ENCODE peak calls at places on chromosomes 6 and 20, in nine cellular contexts. One of them, this sample, is unnamed.

GRCh38 chr6:2876210-2877056 is 26.7 kb downstream of the SERPINB9 start:
- DNase-seq in OCI-LY7: peak; percentile 58
- DNase-seq in NB4: peak; percentile 36
- DNase-seq in fibroblast of pulmonary artery: peak; percentile 98
- DNase-seq in fibroblast of lung: peak; percentile 90
- DNase-seq in neural progenitor cell: peak; percentile 64
- DNase-seq in dorsolateral prefrontal cortex: no peak
- DNase-seq in mucosa of descending colon: peak; percentile 65
- DNase-seq in uterus: peak; percentile 70
- DNase-seq in this sample: peak; percentile 60

GRCh38 chr6:33954453-33954852 is 150.7 kb upstream of the MLN start:
- DNase-seq in OCI-LY7: no peak
- DNase-seq in NB4: peak; percentile 19
- DNase-seq in fibroblast of pulmonary artery: no peak
- DNase-seq in fibroblast of lung: no peak
- DNase-seq in neural progenitor cell: no peak
- DNase-seq in dorsolateral prefrontal cortex: no peak
- DNase-seq in mucosa of descending colon: no peak
- DNase-seq in uterus: no peak
- DNase-seq in this sample: no peak

GRCh38 chr6:144232434-144233223 is 52.5 kb upstream of the UTRN start:
- DNase-seq in OCI-LY7: no peak
- DNase-seq in NB4: no peak
- DNase-seq in fibroblast of pulmonary artery: no peak
- DNase-seq in fibroblast of lung: no peak
- DNase-seq in neural progenitor cell: no peak
- DNase-seq in dorsolateral prefrontal cortex: no peak
- DNase-seq in mucosa of descending colon: no peak
- DNase-seq in uterus: no peak
- DNase-seq in this sample: no peak

GRCh38 chr6:127484207-127484858 is 25.1 kb upstream of the KIAA0408 start:
- DNase-seq in OCI-LY7: peak; percentile 5
- DNase-seq in NB4: peak; percentile 45
- DNase-seq in fibroblast of pulmonary artery: peak; percentile 51
- DNase-seq in fibroblast of lung: peak; percentile 80
- DNase-seq in neural progenitor cell: no peak
- DNase-seq in dorsolateral prefrontal cortex: no peak
- DNase-seq in mucosa of descending colon: no peak
- DNase-seq in uterus: no peak
- DNase-seq in this sample: peak; percentile 52

GRCh38 chr6:25922301-25922700 is 8.2 kb downstream of the SLC17A2 start:
- DNase-seq in OCI-LY7: no peak
- DNase-seq in NB4: no peak
- DNase-seq in fibroblast of pulmonary artery: peak; percentile 29
- DNase-seq in fibroblast of lung: no peak
- DNase-seq in neural progenitor cell: no peak
- DNase-seq in dorsolateral prefrontal cortex: no peak
- DNase-seq in mucosa of descending colon: no peak
- DNase-seq in uterus: no peak
- DNase-seq in this sample: no peak

GRCh38 chr6:72825265-72825918 is 203.5 kb downstream of the KCNQ5 start:
- DNase-seq in OCI-LY7: no peak
- DNase-seq in NB4: no peak
- DNase-seq in fibroblast of pulmonary artery: peak; percentile 73
- DNase-seq in fibroblast of lung: peak; percentile 71
- DNase-seq in neural progenitor cell: no peak
- DNase-seq in dorsolateral prefrontal cortex: no peak
- DNase-seq in mucosa of descending colon: no peak
- DNase-seq in uterus: no peak
- DNase-seq in this sample: peak; percentile 19

GRCh38 chr6:143271024-143271423 is 179.5 kb downstream of the ADAT2 start:
- DNase-seq in OCI-LY7: no peak
- DNase-seq in NB4: no peak
- DNase-seq in fibroblast of pulmonary artery: peak; percentile 77
- DNase-seq in fibroblast of lung: peak; percentile 85
- DNase-seq in neural progenitor cell: no peak
- DNase-seq in dorsolateral prefrontal cortex: no peak
- DNase-seq in mucosa of descending colon: peak; percentile 18
- DNase-seq in uterus: no peak
- DNase-seq in this sample: no peak

GRCh38 chr6:26032387-26033131 is 54.7 kb upstream of the HFE start:
- DNase-seq in OCI-LY7: peak; percentile 87
- DNase-seq in NB4: peak; percentile 73
- DNase-seq in fibroblast of pulmonary artery: peak; percentile 60
- DNase-seq in fibroblast of lung: peak; percentile 78
- DNase-seq in neural progenitor cell: peak; percentile 57
- DNase-seq in dorsolateral prefrontal cortex: no peak
- DNase-seq in mucosa of descending colon: peak; percentile 55
- DNase-seq in uterus: no peak
- DNase-seq in this sample: peak; percentile 79

GRCh38 chr6:75128881-75129570 is 76.8 kb downstream of the COL12A1 start:
- DNase-seq in OCI-LY7: no peak
- DNase-seq in NB4: no peak
- DNase-seq in fibroblast of pulmonary artery: peak; percentile 22
- DNase-seq in fibroblast of lung: peak; percentile 78
- DNase-seq in neural progenitor cell: no peak
- DNase-seq in dorsolateral prefrontal cortex: no peak
- DNase-seq in mucosa of descending colon: no peak
- DNase-seq in uterus: no peak
- DNase-seq in this sample: no peak

GRCh38 chr20:4113996-4114603 is 98.7 kb upstream of the RNF24 start:
- DNase-seq in OCI-LY7: no peak
- DNase-seq in NB4: peak; percentile 43
- DNase-seq in fibroblast of pulmonary artery: no peak
- DNase-seq in fibroblast of lung: no peak
- DNase-seq in neural progenitor cell: no peak
- DNase-seq in dorsolateral prefrontal cortex: no peak
- DNase-seq in mucosa of descending colon: no peak
- DNase-seq in uterus: no peak
- DNase-seq in this sample: no peak

GRCh38 chr20:21232546-21233280 is 70.4 kb upstream of the XRN2 start:
- DNase-seq in OCI-LY7: no peak
- DNase-seq in NB4: no peak
- DNase-seq in fibroblast of pulmonary artery: no peak
- DNase-seq in fibroblast of lung: no peak
- DNase-seq in neural progenitor cell: peak; percentile 81
- DNase-seq in dorsolateral prefrontal cortex: no peak
- DNase-seq in mucosa of descending colon: no peak
- DNase-seq in uterus: no peak
- DNase-seq in this sample: peak; percentile 34

GRCh38 chr6:167030222-167031072 is 31.2 kb downstream of the CEP43 start:
- DNase-seq in OCI-LY7: no peak
- DNase-seq in NB4: no peak
- DNase-seq in fibroblast of pulmonary artery: no peak
- DNase-seq in fibroblast of lung: no peak
- DNase-seq in neural progenitor cell: no peak
- DNase-seq in dorsolateral prefrontal cortex: no peak
- DNase-seq in mucosa of descending colon: no peak
- DNase-seq in uterus: no peak
- DNase-seq in this sample: no peak

GRCh38 chr20:10731190-10731955 is 57.6 kb upstream of the JAG1 start:
- DNase-seq in OCI-LY7: no peak
- DNase-seq in NB4: no peak
- DNase-seq in fibroblast of pulmonary artery: no peak
- DNase-seq in fibroblast of lung: peak; percentile 86
- DNase-seq in neural progenitor cell: no peak
- DNase-seq in dorsolateral prefrontal cortex: no peak
- DNase-seq in mucosa of descending colon: no peak
- DNase-seq in uterus: no peak
- DNase-seq in this sample: no peak

GRCh38 chr20:53716385-53716784 is 122.7 kb upstream of the ZNF217 start:
- DNase-seq in OCI-LY7: no peak
- DNase-seq in NB4: peak; percentile 50
- DNase-seq in fibroblast of pulmonary artery: no peak
- DNase-seq in fibroblast of lung: no peak
- DNase-seq in neural progenitor cell: no peak
- DNase-seq in dorsolateral prefrontal cortex: no peak
- DNase-seq in mucosa of descending colon: no peak
- DNase-seq in uterus: no peak
- DNase-seq in this sample: no peak

GRCh38 chr6:27208042-27208441 is 39.5 kb upstream of the PRSS16 start:
- DNase-seq in OCI-LY7: no peak
- DNase-seq in NB4: no peak
- DNase-seq in fibroblast of pulmonary artery: no peak
- DNase-seq in fibroblast of lung: no peak
- DNase-seq in neural progenitor cell: no peak
- DNase-seq in dorsolateral prefrontal cortex: no peak
- DNase-seq in mucosa of descending colon: no peak
- DNase-seq in uterus: no peak
- DNase-seq in this sample: no peak

GRCh38 chr20:21505810-21506530 is 7.9 kb downstream of the NKX2-2 start:
- DNase-seq in OCI-LY7: no peak
- DNase-seq in NB4: peak; percentile 35
- DNase-seq in fibroblast of pulmonary artery: peak; percentile 49
- DNase-seq in fibroblast of lung: peak; percentile 39
- DNase-seq in neural progenitor cell: peak; percentile 89
- DNase-seq in dorsolateral prefrontal cortex: no peak
- DNase-seq in mucosa of descending colon: peak; percentile 63
- DNase-seq in uterus: no peak
- DNase-seq in this sample: peak; percentile 65

GRCh38 chr20:54324652-54325285 is 116.9 kb downstream of the PFDN4 start:
- DNase-seq in OCI-LY7: no peak
- DNase-seq in NB4: no peak
- DNase-seq in fibroblast of pulmonary artery: no peak
- DNase-seq in fibroblast of lung: no peak
- DNase-seq in neural progenitor cell: no peak
- DNase-seq in dorsolateral prefrontal cortex: no peak
- DNase-seq in mucosa of descending colon: no peak
- DNase-seq in uterus: no peak
- DNase-seq in this sample: no peak

GRCh38 chr6:73739097-73739496 is 43.1 kb downstream of the CD109 start:
- DNase-seq in OCI-LY7: peak; percentile 64
- DNase-seq in NB4: peak; percentile 71
- DNase-seq in fibroblast of pulmonary artery: peak; percentile 91
- DNase-seq in fibroblast of lung: peak; percentile 57
- DNase-seq in neural progenitor cell: peak; percentile 75
- DNase-seq in dorsolateral prefrontal cortex: no peak
- DNase-seq in mucosa of descending colon: peak; percentile 23
- DNase-seq in uterus: no peak
- DNase-seq in this sample: peak; percentile 79

GRCh38 chr6:37584654-37585522 is 85.2 kb upstream of the CCDC167 start:
- DNase-seq in OCI-LY7: no peak
- DNase-seq in NB4: no peak
- DNase-seq in fibroblast of pulmonary artery: no peak
- DNase-seq in fibroblast of lung: no peak
- DNase-seq in neural progenitor cell: peak; percentile 31
- DNase-seq in dorsolateral prefrontal cortex: no peak
- DNase-seq in mucosa of descending colon: no peak
- DNase-seq in uterus: no peak
- DNase-seq in this sample: no peak

GRCh38 chr6:131900231-131900630 is 50.9 kb downstream of the CCN2 start:
- DNase-seq in OCI-LY7: no peak
- DNase-seq in NB4: no peak
- DNase-seq in fibroblast of pulmonary artery: no peak
- DNase-seq in fibroblast of lung: no peak
- DNase-seq in neural progenitor cell: no peak
- DNase-seq in dorsolateral prefrontal cortex: no peak
- DNase-seq in mucosa of descending colon: no peak
- DNase-seq in uterus: no peak
- DNase-seq in this sample: no peak

GRCh38 chr20:47237715-47238114 is 118.8 kb downstream of the ZMYND8 start:
- DNase-seq in OCI-LY7: no peak
- DNase-seq in NB4: no peak
- DNase-seq in fibroblast of pulmonary artery: peak; percentile 30
- DNase-seq in fibroblast of lung: no peak
- DNase-seq in neural progenitor cell: no peak
- DNase-seq in dorsolateral prefrontal cortex: no peak
- DNase-seq in mucosa of descending colon: no peak
- DNase-seq in uterus: no peak
- DNase-seq in this sample: no peak
- H3K4me3 ChIP-seq in OCI-LY7: no peak overlapping the region
- H3K4me3 ChIP-seq in NB4: no peak overlapping the region
- H3K4me3 ChIP-seq in fibroblast of pulmonary artery: no peak overlapping the region
- H3K4me3 ChIP-seq in fibroblast of lung: no peak overlapping the region
- H3K4me3 ChIP-seq in neural progenitor cell: no peak overlapping the region
- H3K4me3 ChIP-seq in dorsolateral prefrontal cortex: no peak overlapping the region
- H3K4me3 ChIP-seq in mucosa of descending colon: no peak overlapping the region
- H3K4me3 ChIP-seq in uterus: no peak overlapping the region
- H3K4me3 ChIP-seq in this sample: no peak overlapping the region

GRCh38 chr20:34676642-34677373 is at the start of gene PIGU:
- DNase-seq in OCI-LY7: peak; percentile 97
- DNase-seq in NB4: peak; percentile 99
- DNase-seq in fibroblast of pulmonary artery: peak; percentile 95
- DNase-seq in fibroblast of lung: peak; percentile 94
- DNase-seq in neural progenitor cell: peak; percentile 98
- DNase-seq in dorsolateral prefrontal cortex: peak; percentile 94
- DNase-seq in mucosa of descending colon: peak; percentile 96
- DNase-seq in uterus: peak; percentile 91
- DNase-seq in this sample: peak; percentile 99
- TF ChIP-seq CTCF in OCI-LY7: no peak
- TF ChIP-seq CTCF in NB4: no peak
- TF ChIP-seq CTCF in fibroblast of pulmonary artery: no peak
- TF ChIP-seq CTCF in fibroblast of lung: peak; percentile 6
- TF ChIP-seq CTCF in neural progenitor cell: peak; percentile 3
- TF ChIP-seq CTCF in dorsolateral prefrontal cortex: peak; percentile 68
- TF ChIP-seq CTCF in mucosa of descending colon: peak; percentile 61
- TF ChIP-seq CTCF in uterus: peak; percentile 56
- TF ChIP-seq CTCF in this sample: no peak

DNA sequence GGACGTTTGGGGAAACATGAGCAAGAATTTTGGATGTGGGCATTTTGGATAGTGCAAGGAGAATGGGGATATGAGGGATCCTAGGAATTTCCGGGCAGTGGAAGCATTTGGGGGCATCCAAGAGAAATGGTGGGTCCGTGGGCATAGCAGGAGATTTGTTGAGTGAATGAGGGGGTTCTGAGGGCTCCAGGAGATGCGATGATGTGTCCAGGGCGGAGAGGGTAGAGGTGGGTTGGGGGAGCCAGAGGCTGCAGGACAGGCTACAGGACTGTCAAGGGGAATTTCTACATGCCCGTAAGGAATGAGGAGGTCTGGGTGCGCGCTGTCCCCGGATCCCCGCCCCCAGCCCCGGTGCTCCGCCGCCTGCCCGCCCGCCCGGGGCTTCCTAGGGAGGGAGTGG is 364 bp downstream of the FRS3 start:
- DNase-seq in OCI-LY7: no peak
- DNase-seq in NB4: no peak
- DNase-seq in fibroblast of pulmonary artery: no peak
- DNase-seq in fibroblast of lung: no peak
- DNase-seq in neural progenitor cell: no peak
- DNase-seq in dorsolateral prefrontal cortex: no peak
- DNase-seq in mucosa of descending colon: no peak
- DNase-seq in uterus: no peak
- DNase-seq in this sample: no peak
- H3K4me3 ChIP-seq in OCI-LY7: peak overlapping the region; percentile 83
- H3K4me3 ChIP-seq in NB4: peak overlapping the region; percentile 73
- H3K4me3 ChIP-seq in fibroblast of pulmonary artery: peak overlapping the region; percentile 72
- H3K4me3 ChIP-seq in fibroblast of lung: peak overlapping the region; percentile 88
- H3K4me3 ChIP-seq in neural progenitor cell: peak overlapping the region; percentile 84
- H3K4me3 ChIP-seq in dorsolateral prefrontal cortex: peak overlapping the region; percentile 82
- H3K4me3 ChIP-seq in mucosa of descending colon: peak overlapping the region; percentile 50
- H3K4me3 ChIP-seq in uterus: peak overlapping the region; percentile 61
- H3K4me3 ChIP-seq in this sample: peak overlapping the region; percentile 53

GRCh38 chr6:85678602-85679444 is 36.1 kb upstream of the SYNCRIP start:
- DNase-seq in OCI-LY7: peak; percentile 99
- DNase-seq in NB4: peak; percentile 99
- DNase-seq in fibroblast of pulmonary artery: peak; percentile 99
- DNase-seq in fibroblast of lung: peak; percentile 99
- DNase-seq in neural progenitor cell: peak; percentile 99
- DNase-seq in dorsolateral prefrontal cortex: peak; percentile 91
- DNase-seq in mucosa of descending colon: peak; percentile 98
- DNase-seq in uterus: peak; percentile 98
- DNase-seq in this sample: peak; percentile 100
- TF ChIP-seq CTCF in OCI-LY7: peak; percentile 27
- TF ChIP-seq CTCF in NB4: no peak
- TF ChIP-seq CTCF in fibroblast of pulmonary artery: no peak
- TF ChIP-seq CTCF in fibroblast of lung: no peak
- TF ChIP-seq CTCF in neural progenitor cell: peak; percentile 21
- TF ChIP-seq CTCF in dorsolateral prefrontal cortex: peak; percentile 27
- TF ChIP-seq CTCF in mucosa of descending colon: no peak
- TF ChIP-seq CTCF in uterus: no peak
- TF ChIP-seq CTCF in this sample: no peak